ENCODE peak calls at places on chromosomes 2 and 18, in six cellular contexts. One of them, this sample, is unnamed.

GRCh38 chr2:171798156-171798815 is 95.8 kb downstream of the SLC25A12 start:
- DNase-seq in NCI-H146: no peak
- DNase-seq in NCI-H226: no peak
- DNase-seq in T-helper 2 cell: no peak
- DNase-seq in activated gamma-delta T cell treated with Interleukin-2 at 50 U/mL for 16 hours: no peak
- DNase-seq in astrocyte of the spinal cord: peak; percentile 74
- DNase-seq in this sample: no peak

GRCh38 chr2:218221015-218221414 is 4.0 kb downstream of the ARPC2 start:
- DNase-seq in NCI-H146: no peak
- DNase-seq in NCI-H226: no peak
- DNase-seq in T-helper 2 cell: no peak
- DNase-seq in activated gamma-delta T cell treated with Interleukin-2 at 50 U/mL for 16 hours: no peak
- DNase-seq in astrocyte of the spinal cord: no peak
- DNase-seq in this sample: no peak

GRCh38 chr2:175366814-175367213 is 185.3 kb upstream of the ATP5MC3 start:
- DNase-seq in NCI-H146: peak; percentile 70
- DNase-seq in NCI-H226: no peak
- DNase-seq in T-helper 2 cell: no peak
- DNase-seq in activated gamma-delta T cell treated with Interleukin-2 at 50 U/mL for 16 hours: no peak
- DNase-seq in astrocyte of the spinal cord: peak; percentile 48
- DNase-seq in this sample: no peak

GRCh38 chr2:212539145-212539880 is 711 bp upstream of the ERBB4 start:
- DNase-seq in NCI-H146: peak; percentile 88
- DNase-seq in NCI-H226: no peak
- DNase-seq in T-helper 2 cell: no peak
- DNase-seq in activated gamma-delta T cell treated with Interleukin-2 at 50 U/mL for 16 hours: no peak
- DNase-seq in astrocyte of the spinal cord: no peak
- DNase-seq in this sample: no peak

GRCh38 chr2:224919472-224920110 is 122.7 kb downstream of the DOCK10 start:
- DNase-seq in NCI-H146: no peak
- DNase-seq in NCI-H226: no peak
- DNase-seq in T-helper 2 cell: no peak
- DNase-seq in activated gamma-delta T cell treated with Interleukin-2 at 50 U/mL for 16 hours: no peak
- DNase-seq in astrocyte of the spinal cord: no peak
- DNase-seq in this sample: no peak

GRCh38 chr2:52934354-52934898 is 833.2 kb upstream of the CHAC2 start:
- DNase-seq in NCI-H146: no peak
- DNase-seq in NCI-H226: no peak
- DNase-seq in T-helper 2 cell: no peak
- DNase-seq in activated gamma-delta T cell treated with Interleukin-2 at 50 U/mL for 16 hours: no peak
- DNase-seq in astrocyte of the spinal cord: peak; percentile 94
- DNase-seq in this sample: no peak

GRCh38 chr2:188524519-188525113 is 232.9 kb downstream of the GULP1 start:
- DNase-seq in NCI-H146: peak; percentile 56
- DNase-seq in NCI-H226: peak; percentile 11
- DNase-seq in T-helper 2 cell: no peak
- DNase-seq in activated gamma-delta T cell treated with Interleukin-2 at 50 U/mL for 16 hours: no peak
- DNase-seq in astrocyte of the spinal cord: peak; percentile 85
- DNase-seq in this sample: no peak

GRCh38 chr2:235690082-235690808 is 196.4 kb downstream of the AGAP1 start:
- DNase-seq in NCI-H146: no peak
- DNase-seq in NCI-H226: no peak
- DNase-seq in T-helper 2 cell: no peak
- DNase-seq in activated gamma-delta T cell treated with Interleukin-2 at 50 U/mL for 16 hours: no peak
- DNase-seq in astrocyte of the spinal cord: no peak
- DNase-seq in this sample: no peak

GRCh38 chr2:66699481-66700180 is 264.7 kb downstream of the MEIS1 start:
- DNase-seq in NCI-H146: peak; percentile 33
- DNase-seq in NCI-H226: no peak
- DNase-seq in T-helper 2 cell: no peak
- DNase-seq in activated gamma-delta T cell treated with Interleukin-2 at 50 U/mL for 16 hours: no peak
- DNase-seq in astrocyte of the spinal cord: no peak
- DNase-seq in this sample: no peak

GRCh38 chr2:143176606-143177005 is 47.4 kb downstream of the ARHGAP15 start:
- DNase-seq in NCI-H146: no peak
- DNase-seq in NCI-H226: no peak
- DNase-seq in T-helper 2 cell: no peak
- DNase-seq in activated gamma-delta T cell treated with Interleukin-2 at 50 U/mL for 16 hours: no peak
- DNase-seq in astrocyte of the spinal cord: no peak
- DNase-seq in this sample: no peak

GRCh38 chr2:231541605-231542509 is 11.6 kb upstream of the NMUR1 start:
- DNase-seq in NCI-H146: no peak
- DNase-seq in NCI-H226: peak; percentile 13
- DNase-seq in T-helper 2 cell: no peak
- DNase-seq in activated gamma-delta T cell treated with Interleukin-2 at 50 U/mL for 16 hours: no peak
- DNase-seq in astrocyte of the spinal cord: no peak
- DNase-seq in this sample: no peak

GRCh38 chr2:208000701-208001395 is 24.5 kb downstream of the PLEKHM3 start:
- DNase-seq in NCI-H146: no peak
- DNase-seq in NCI-H226: no peak
- DNase-seq in T-helper 2 cell: no peak
- DNase-seq in activated gamma-delta T cell treated with Interleukin-2 at 50 U/mL for 16 hours: no peak
- DNase-seq in astrocyte of the spinal cord: no peak
- DNase-seq in this sample: no peak

GRCh38 chr18:12516049-12516677 is 108.4 kb downstream of the PRELID3A start:
- DNase-seq in NCI-H146: no peak
- DNase-seq in NCI-H226: no peak
- DNase-seq in T-helper 2 cell: no peak
- DNase-seq in activated gamma-delta T cell treated with Interleukin-2 at 50 U/mL for 16 hours: no peak
- DNase-seq in astrocyte of the spinal cord: no peak
- DNase-seq in this sample: no peak

GRCh38 chr2:238573065-238573778 is 146.5 kb downstream of the ASB1 start:
- DNase-seq in NCI-H146: peak; percentile 20
- DNase-seq in NCI-H226: no peak
- DNase-seq in T-helper 2 cell: no peak
- DNase-seq in activated gamma-delta T cell treated with Interleukin-2 at 50 U/mL for 16 hours: no peak
- DNase-seq in astrocyte of the spinal cord: no peak
- DNase-seq in this sample: no peak

GRCh38 chr18:53817976-53818950 is 406.2 kb downstream of the MBD2 start:
- DNase-seq in NCI-H146: no peak
- DNase-seq in NCI-H226: no peak
- DNase-seq in T-helper 2 cell: no peak
- DNase-seq in activated gamma-delta T cell treated with Interleukin-2 at 50 U/mL for 16 hours: no peak
- DNase-seq in astrocyte of the spinal cord: no peak
- DNase-seq in this sample: no peak

GRCh38 chr2:235676536-235676799 is 182.6 kb downstream of the AGAP1 start:
- DNase-seq in NCI-H146: no peak
- DNase-seq in NCI-H226: no peak
- DNase-seq in T-helper 2 cell: no peak
- DNase-seq in activated gamma-delta T cell treated with Interleukin-2 at 50 U/mL for 16 hours: no peak
- DNase-seq in astrocyte of the spinal cord: no peak
- DNase-seq in this sample: no peak

GRCh38 chr2:199160677-199161465 is 296.9 kb downstream of the SATB2 start:
- DNase-seq in NCI-H146: no peak
- DNase-seq in NCI-H226: peak; percentile 5
- DNase-seq in T-helper 2 cell: no peak
- DNase-seq in activated gamma-delta T cell treated with Interleukin-2 at 50 U/mL for 16 hours: no peak
- DNase-seq in astrocyte of the spinal cord: peak; percentile 78
- DNase-seq in this sample: no peak

GRCh38 chr18:34870916-34871315 is 160.8 kb downstream of the DTNA start:
- DNase-seq in NCI-H146: no peak
- DNase-seq in NCI-H226: no peak
- DNase-seq in T-helper 2 cell: no peak
- DNase-seq in activated gamma-delta T cell treated with Interleukin-2 at 50 U/mL for 16 hours: no peak
- DNase-seq in astrocyte of the spinal cord: no peak
- DNase-seq in this sample: no peak

GRCh38 chr2:19195681-19196080 is 162.7 kb downstream of the OSR1 start:
- DNase-seq in NCI-H146: no peak
- DNase-seq in NCI-H226: no peak
- DNase-seq in T-helper 2 cell: no peak
- DNase-seq in activated gamma-delta T cell treated with Interleukin-2 at 50 U/mL for 16 hours: no peak
- DNase-seq in astrocyte of the spinal cord: no peak
- DNase-seq in this sample: no peak

GRCh38 chr2:117794668-117795067 is 19.8 kb upstream of the DDX18 start:
- DNase-seq in NCI-H146: no peak
- DNase-seq in NCI-H226: no peak
- DNase-seq in T-helper 2 cell: no peak
- DNase-seq in activated gamma-delta T cell treated with Interleukin-2 at 50 U/mL for 16 hours: no peak
- DNase-seq in astrocyte of the spinal cord: no peak
- DNase-seq in this sample: no peak

GRCh38 chr18:79934311-79935097 is 16.9 kb downstream of the SLC66A2 start:
- DNase-seq in NCI-H146: no peak
- DNase-seq in NCI-H226: no peak
- DNase-seq in T-helper 2 cell: no peak
- DNase-seq in activated gamma-delta T cell treated with Interleukin-2 at 50 U/mL for 16 hours: peak; percentile 1
- DNase-seq in astrocyte of the spinal cord: no peak
- DNase-seq in this sample: peak; percentile 45

GRCh38 chr2:82043867-82044266 is 1739.3 kb upstream of the LRRTM1 start:
- DNase-seq in NCI-H146: no peak
- DNase-seq in NCI-H226: no peak
- DNase-seq in T-helper 2 cell: no peak
- DNase-seq in activated gamma-delta T cell treated with Interleukin-2 at 50 U/mL for 16 hours: no peak
- DNase-seq in astrocyte of the spinal cord: no peak
- DNase-seq in this sample: no peak

GRCh38 chr2:71939588-71940535 is 207.8 kb downstream of the CYP26B1 start:
- DNase-seq in NCI-H146: no peak
- DNase-seq in NCI-H226: no peak
- DNase-seq in T-helper 2 cell: no peak
- DNase-seq in activated gamma-delta T cell treated with Interleukin-2 at 50 U/mL for 16 hours: no peak
- DNase-seq in astrocyte of the spinal cord: no peak
- DNase-seq in this sample: peak; percentile 58

GRCh38 chr18:25533088-25533676 is 181.2 kb upstream of the ZNF521 start:
- DNase-seq in NCI-H146: no peak
- DNase-seq in NCI-H226: no peak
- DNase-seq in T-helper 2 cell: no peak
- DNase-seq in activated gamma-delta T cell treated with Interleukin-2 at 50 U/mL for 16 hours: no peak
- DNase-seq in astrocyte of the spinal cord: no peak
- DNase-seq in this sample: no peak

GRCh38 chr18:25189391-25190185 is 162.4 kb downstream of the ZNF521 start:
- DNase-seq in NCI-H146: no peak
- DNase-seq in NCI-H226: no peak
- DNase-seq in T-helper 2 cell: no peak
- DNase-seq in activated gamma-delta T cell treated with Interleukin-2 at 50 U/mL for 16 hours: no peak
- DNase-seq in astrocyte of the spinal cord: no peak
- DNase-seq in this sample: no peak

GRCh38 chr2:132038179-132038882 is 123.4 kb downstream of the ANKRD30BL start:
- DNase-seq in NCI-H146: peak; percentile 17
- DNase-seq in NCI-H226: no peak
- DNase-seq in T-helper 2 cell: no peak
- DNase-seq in activated gamma-delta T cell treated with Interleukin-2 at 50 U/mL for 16 hours: no peak
- DNase-seq in astrocyte of the spinal cord: no peak
- DNase-seq in this sample: no peak

GRCh38 chr2:207408086-207408794 is 121.5 kb upstream of the CREB1 start:
- DNase-seq in NCI-H146: peak; percentile 35
- DNase-seq in NCI-H226: peak; percentile 40
- DNase-seq in T-helper 2 cell: no peak
- DNase-seq in activated gamma-delta T cell treated with Interleukin-2 at 50 U/mL for 16 hours: no peak
- DNase-seq in astrocyte of the spinal cord: peak; percentile 32
- DNase-seq in this sample: no peak